ENCODE peak calls at places on chromosome 18, in four cellular contexts. B, X, N and T are unnamed samples.

GRCh38 chr18:41324020-41324791 is 630.8 kb upstream of the PIK3C3 start:
- DNase-seq in B (no peak), X (no peak), N (no peak), T (no peak)

GRCh38 chr18:62844850-62845643 is 129.7 kb downstream of the PHLPP1 start:
- DNase-seq in N (no peak), B (no peak), X (no peak), T (no peak)

GRCh38 chr18:55287146-55287806 is 300.7 kb downstream of the TCF4 start:
- DNase-seq in N (no peak), X (peak), B (peak), T (no peak)

GRCh38 chr18:1026930-1027329 is 122.3 kb downstream of the ADCYAP1 start:
- DNase-seq in N (no peak), X (no peak), B (no peak), T (no peak)

GRCh38 chr18:74256190-74256589 is 35.6 kb downstream of the CYB5A start:
- DNase-seq in B (no peak), N (peak), X (no peak), T (no peak)

GRCh38 chr18:25831226-25831828 is 259.1 kb downstream of the SS18 start:
- DNase-seq in B (no peak), N (no peak), X (no peak), T (no peak)

GRCh38 chr18:29501952-29502351 is 1325.0 kb upstream of the CDH2 start:
- DNase-seq in B (no peak), N (no peak), X (no peak), T (no peak)

GRCh38 chr18:77129150-77129551 is 3.4 kb downstream of the MBP start:
- DNase-seq in X (peak), B (no peak), N (no peak), T (no peak)

GRCh38 chr18:55396979-55397378 is 191.0 kb downstream of the TCF4 start:
- DNase-seq in N (no peak), B (no peak), X (no peak), T (no peak)

GRCh38 chr18:48193521-48194251 is 215.5 kb downstream of the ZBTB7C start:
- DNase-seq in N (no peak), B (no peak), X (no peak), T (no peak)

GRCh38 chr18:76252880-76253279 is 242.2 kb downstream of the ZNF516 start:
- DNase-seq in N (no peak), B (no peak), X (no peak), T (no peak)

GRCh38 chr18:48800877-48801727 is 149.7 kb downstream of the SMAD7 start:
- DNase-seq in X (peak), B (no peak), N (peak), T (peak)

GRCh38 chr18:75183524-75183923 is 25.4 kb downstream of the PTGR3 start:
- DNase-seq in N (no peak), X (no peak), B (no peak), T (no peak)

GRCh38 chr18:23226930-23227728 is 91.8 kb downstream of the CABLES1 start:
- DNase-seq in N (peak), B (peak), X (peak), T (no peak)

GRCh38 chr18:27985800-27986199 is 191.1 kb downstream of the CDH2 start:
- DNase-seq in B (no peak), N (no peak), X (no peak), T (no peak)

GRCh38 chr18:50158866-50159653 is 35.9 kb downstream of the MYO5B start:
- DNase-seq in B (no peak), N (no peak), X (no peak), T (no peak)

GRCh38 chr18:74674487-74674886 is 76.8 kb downstream of the ZNF407 start:
- DNase-seq in B (no peak), X (no peak), N (no peak), T (no peak)

GRCh38 chr18:46369323-46369722 is 265.1 kb downstream of the HAUS1 start:
- DNase-seq in B (no peak), N (no peak), X (no peak), T (no peak)

GRCh38 chr18:7663305-7664023 is 96.3 kb downstream of the PTPRM start:
- DNase-seq in X (no peak), B (no peak), N (no peak), T (no peak)

GRCh38 chr18:77098033-77098432 is 34.5 kb downstream of the MBP start:
- DNase-seq in N (no peak), B (no peak), X (no peak), T (no peak)

GRCh38 chr18:22193466-22193865 is 24.1 kb downstream of the GATA6 start:
- DNase-seq in N (no peak), X (no peak), B (peak), T (no peak)

GRCh38 chr18:55706893-55707292 is 118.9 kb upstream of the TCF4 start:
- DNase-seq in B (no peak), N (no peak), X (no peak), T (no peak)

GRCh38 chr18:21289843-21290242 is 47.8 kb downstream of the GREB1L start:
- DNase-seq in X (no peak), N (no peak), B (no peak), T (no peak)

GRCh38 chr18:9539283-9539682 is 64.0 kb downstream of the RALBP1 start:
- DNase-seq in X (no peak), N (no peak), B (peak), T (no peak)

GRCh38 chr18:11398625-11399024 is 210.8 kb upstream of the SLC35G4 start:
- DNase-seq in X (no peak), N (no peak), B (no peak), T (no peak)
- TF ChIP-seq CTCF in X (no peak), N (no peak), B (no peak), T (peak)

DNA sequence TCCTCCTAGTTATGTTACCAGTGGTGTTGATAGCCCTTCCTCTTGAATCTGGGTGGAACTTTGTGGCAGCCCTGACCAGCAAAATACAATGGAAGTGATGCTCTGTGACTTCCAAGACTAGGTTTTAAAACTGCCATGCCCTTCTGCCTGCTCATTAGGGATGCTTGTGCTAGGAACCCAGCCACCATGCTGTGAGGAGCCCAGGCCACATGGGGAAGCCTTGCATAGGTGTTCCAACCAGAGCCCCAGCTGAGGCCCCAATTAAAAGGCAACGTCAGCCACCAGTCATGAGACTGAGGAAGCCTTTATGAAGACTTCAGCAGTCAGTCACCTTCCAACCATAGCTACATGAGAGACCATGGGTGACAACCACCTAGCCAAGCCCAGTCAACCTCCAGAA is 14.0 kb upstream of the MAPRE2 start:
- DNase-seq in X (peak), N (no peak), B (no peak), T (no peak)
- H3K27ac ChIP-seq in X (no peak), N (no peak), B (no peak), T (no peak)

GRCh38 chr18:58522157-58522556 is 106.7 kb downstream of the ALPK2 start:
- DNase-seq in N (no peak), B (no peak), X (no peak), T (no peak)
- H3K4me3 ChIP-seq in N (no peak), B (no peak), X (no peak), T (no peak)

DNA sequence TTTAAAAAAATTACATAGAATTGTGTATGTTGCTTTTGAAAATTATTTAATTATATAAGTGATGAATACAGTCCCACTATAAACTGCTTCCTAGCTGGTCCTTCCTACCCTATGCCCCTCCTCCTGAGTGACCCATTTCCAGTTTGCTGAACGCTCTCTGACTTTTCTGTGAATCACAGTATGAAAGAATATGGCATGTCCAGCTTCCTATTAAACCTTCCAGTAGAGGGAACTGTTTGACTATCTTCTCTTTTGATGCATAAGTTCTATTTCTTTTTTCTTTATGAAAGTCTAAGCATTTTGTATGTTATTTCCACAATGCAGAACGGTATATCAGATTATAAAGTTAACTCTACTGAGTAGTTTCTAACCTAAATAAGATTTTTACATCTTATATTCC is 41.3 kb downstream of the PSMG2 start:
- DNase-seq in X (no peak), B (peak), N (no peak), T (no peak)
- TF ChIP-seq CTCF in X (peak), B (peak), N (peak), T (peak)

DNA sequence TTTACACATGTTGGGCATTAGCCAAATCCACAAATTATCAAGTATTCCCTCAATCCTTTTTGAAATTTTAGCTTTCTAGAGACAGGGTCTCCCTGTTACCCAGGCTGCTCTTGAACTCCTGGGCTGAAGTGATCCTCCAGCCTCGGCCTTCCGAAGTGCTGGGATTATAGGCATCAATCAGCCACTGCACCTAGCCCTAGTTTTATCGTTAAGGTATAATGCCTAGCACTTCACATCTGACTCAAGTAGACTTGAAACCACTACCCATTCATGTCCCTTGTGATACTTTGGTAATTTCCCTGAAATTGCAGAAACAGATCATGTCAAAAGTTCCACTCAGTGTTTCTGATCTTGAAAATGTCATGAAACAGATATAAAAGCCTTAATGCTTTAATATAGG is 26.3 kb downstream of the MEX3C start:
- DNase-seq in X (no peak), B (no peak), N (no peak), T (no peak)
- H3K27ac ChIP-seq in X (no peak), B (no peak), N (no peak), T (no peak)

GRCh38 chr18:59695551-59695950 is 1.7 kb downstream of the CCBE1 start:
- DNase-seq in X (no peak), B (no peak), N (no peak), T (no peak)
- H3K4me3 ChIP-seq in X (no peak), B (no peak), N (peak), T (no peak)

DNA sequence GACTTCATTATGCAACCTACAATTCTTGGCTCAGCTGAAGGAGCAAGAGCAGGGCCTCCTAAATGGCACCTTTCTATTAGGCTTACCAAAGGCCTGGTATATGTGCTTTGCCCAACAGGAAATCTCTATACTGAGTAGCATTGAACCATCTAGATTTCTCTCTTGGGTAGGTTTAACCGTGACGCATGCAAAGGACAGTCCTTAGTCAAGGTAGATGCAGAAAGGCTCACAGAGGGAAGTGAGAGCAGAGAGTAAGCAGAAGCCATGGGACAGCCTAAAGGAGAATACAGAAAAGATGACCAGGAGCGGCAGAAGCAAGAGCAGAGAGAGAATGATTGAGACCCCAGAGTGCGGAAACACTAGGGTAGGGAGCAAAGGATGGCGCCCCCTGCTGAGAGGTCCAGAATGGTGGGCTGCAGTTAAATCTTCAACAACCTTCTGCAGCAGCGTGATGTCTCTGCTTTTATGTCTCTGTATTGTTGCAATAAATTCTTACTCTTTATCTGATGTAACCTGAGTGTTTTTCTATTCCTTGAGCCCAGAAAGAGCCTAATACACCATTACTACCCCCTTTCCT is 4.7 kb upstream of the OSBPL1A start:
- DNase-seq in X (no peak), B (no peak), N (no peak), T (no peak)
- TF ChIP-seq CTCF in X (no peak), B (peak), N (peak), T (no peak)

GRCh38 chr18:78418379-78418778 is 561.2 kb upstream of the SALL3 start:
- DNase-seq in B (no peak), N (no peak), X (no peak), T (no peak)
- H3K27ac ChIP-seq in B (no peak), N (no peak), X (no peak), T (no peak)